ENCODE peak calls at places on chromosomes 7 and 10, in six cellular contexts. E is fibroblast of the aortic adventitia, R is AG10803, A is IMR-90, T is BJ, V is esophagus muscularis mucosa. S is an unnamed sample.

GRCh38 chr10:48577158-48577557 is 27.7 kb downstream of the ARHGAP22 start:
- DNase-seq in R (no peak), T (no peak), V (no peak), E (no peak), A (no peak), S (no peak)

GRCh38 chr7:33743594-33743993 is 161.7 kb upstream of the BMPER start:
- DNase-seq in R (peak; percentile 87), T (peak; percentile 59), E (peak; percentile 83), V (no peak), A (peak; percentile 98), S (peak; percentile 38)

GRCh38 chr10:119346063-119346835 is 138.9 kb downstream of the GRK5 start:
- DNase-seq in A (no peak), T (no peak), V (no peak), E (no peak), R (no peak), S (no peak)

GRCh38 chr7:150388709-150389531 is 9.8 kb downstream of the ZNF775 start:
- DNase-seq in V (no peak), T (no peak), R (peak; percentile 78), A (peak; percentile 65), E (peak; percentile 44), S (no peak)

GRCh38 chr10:114239117-114239993 is at the start of gene VWA2:
- DNase-seq in V (peak; percentile 90), E (no peak), T (no peak), A (no peak), R (no peak), S (no peak)

GRCh38 chr10:125559210-125559609 is 123.8 kb downstream of the TEX36 start:
- DNase-seq in A (no peak), T (no peak), R (no peak), E (no peak), V (no peak), S (no peak)

GRCh38 chr7:116315293-116315692 is 105.0 kb downstream of the TES start:
- DNase-seq in E (no peak), T (no peak), V (no peak), A (peak; percentile 68), R (peak; percentile 66), S (no peak)

GRCh38 chr10:121633056-121633455 is 34.8 kb upstream of the FGFR2 start:
- DNase-seq in E (no peak), T (no peak), A (no peak), R (no peak), V (no peak), S (no peak)

GRCh38 chr10:125786547-125786946 is 10.9 kb upstream of the MMP21 start:
- DNase-seq in R (no peak), T (no peak), E (no peak), A (no peak), V (no peak), S (no peak)

GRCh38 chr7:123916240-123916724 is 8.8 kb upstream of the SPAM1 start:
- DNase-seq in V (no peak), E (peak; percentile 21), R (no peak), A (peak; percentile 0), T (no peak), S (no peak)

GRCh38 chr7:131829911-131830310 is 273.5 kb upstream of the PODXL start:
- DNase-seq in R (no peak), A (no peak), E (no peak), T (no peak), V (no peak), S (no peak)

GRCh38 chr10:22218448-22218847 is 633 bp upstream of the EBLN1 start:
- DNase-seq in T (no peak), V (no peak), E (no peak), A (no peak), R (no peak), S (no peak)

GRCh38 chr10:42991442-42992098 is 85.3 kb upstream of the RET start:
- DNase-seq in A (no peak), E (no peak), R (no peak), V (peak; percentile 89), T (no peak), S (no peak)

GRCh38 chr7:108211382-108212201 is 81.4 kb upstream of the LAMB4 start:
- DNase-seq in V (no peak), A (peak; percentile 59), R (no peak), E (peak; percentile 66), T (no peak), S (peak; percentile 7)

GRCh38 chr7:101941481-101942383 is 124.3 kb downstream of the CUX1 start:
- DNase-seq in R (peak; percentile 72), E (peak; percentile 86), V (no peak), T (no peak), A (peak; percentile 72), S (no peak)

GRCh38 chr10:62012318-62012717 is 110.8 kb downstream of the ARID5B start:
- DNase-seq in E (no peak), A (no peak), T (no peak), R (no peak), V (no peak), S (no peak)

GRCh38 chr10:70090951-70091350 is 38.3 kb downstream of the MACROH2A2 start:
- DNase-seq in V (no peak), T (no peak), A (no peak), R (no peak), E (no peak), S (no peak)

GRCh38 chr10:68598978-68599753 is 39.0 kb downstream of the TET1 start:
- DNase-seq in R (peak; percentile 87), T (peak; percentile 67), A (peak; percentile 43), E (peak; percentile 82), V (no peak), S (no peak)

GRCh38 chr10:50883624-50884023 is 1.8 kb downstream of the A1CF start:
- DNase-seq in T (no peak), V (no peak), E (no peak), R (no peak), A (no peak), S (no peak)
- H3K4me3 ChIP-seq in T (no peak overlapping the region), V (no peak overlapping the region), E (no peak overlapping the region), R (no peak overlapping the region), A (no peak overlapping the region), S (no peak overlapping the region)

GRCh38 chr7:47392241-47392759 is 189.6 kb downstream of the TNS3 start:
- DNase-seq in R (peak; percentile 96), A (peak; percentile 82), E (peak; percentile 96), T (peak; percentile 38), V (no peak), S (no peak)
- TF ChIP-seq CTCF in R (peak; percentile 75), A (peak; percentile 62), E (peak; percentile 80), T (peak; percentile 75), V (peak; percentile 45), S (peak; percentile 11)

GRCh38 chr10:110077436-110078120 is 69.8 kb downstream of the ADD3 start:
- DNase-seq in A (no peak), T (no peak), R (peak; percentile 32), V (no peak), E (peak; percentile 84), S (no peak)
- H3K4me3 ChIP-seq in A (no peak overlapping the region), T (no peak overlapping the region), R (peak overlapping the region; percentile 34), V (peak overlapping the region; percentile 13), E (peak overlapping the region; percentile 53), S (no peak overlapping the region)

DNA sequence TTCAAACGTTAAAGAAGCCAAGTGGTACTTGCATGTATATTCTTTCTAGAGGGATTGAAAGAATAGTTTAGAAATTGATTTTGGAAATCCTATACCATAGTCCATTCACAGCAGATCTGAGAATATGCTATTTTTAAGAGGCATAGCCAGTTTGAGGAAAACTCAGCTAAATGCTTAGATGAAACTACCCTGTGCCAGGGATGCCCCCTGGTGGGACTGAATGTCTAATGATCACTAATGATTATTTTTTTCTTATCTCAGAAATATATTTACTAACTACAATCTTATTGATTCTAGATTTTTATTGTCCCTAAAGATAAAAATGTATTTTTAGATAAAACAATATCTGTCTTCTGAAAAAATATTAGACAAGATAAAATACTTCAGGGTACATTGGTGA is 844.9 kb upstream of the PHF14 start:
- DNase-seq in V (no peak), T (no peak), R (no peak), E (no peak), A (no peak), S (no peak)
- TF ChIP-seq CTCF in V (no peak), T (no peak), R (no peak), E (no peak), A (no peak), S (peak; percentile 2)

GRCh38 chr7:8389898-8390642 is 43.3 kb upstream of the NXPH1 start:
- DNase-seq in T (no peak), A (no peak), R (no peak), V (no peak), E (no peak), S (no peak)
- H3K4me3 ChIP-seq in T (no peak overlapping the region), A (no peak overlapping the region), R (no peak overlapping the region), V (no peak overlapping the region), E (no peak overlapping the region), S (no peak overlapping the region)

GRCh38 chr10:7070950-7071349 is 339.9 kb downstream of the SFMBT2 start:
- DNase-seq in A (no peak), E (no peak), R (no peak), T (no peak), V (no peak), S (no peak)
- TF ChIP-seq CTCF in A (no peak), E (no peak), R (no peak), T (no peak), V (no peak), S (no peak)

GRCh38 chr7:27194641-27195379 is 5.1 kb downstream of the HOXA13 start:
- DNase-seq in A (no peak), E (no peak), T (no peak), V (no peak), R (no peak), S (no peak)

GRCh38 chr7:27191716-27192545 is 6.9 kb upstream of the HOXA11 start:
- DNase-seq in E (no peak), T (no peak), V (no peak), A (no peak), R (no peak), S (no peak)

GRCh38 chr7:27192546-27193334 is 7.2 kb downstream of the HOXA13 start:
- DNase-seq in V (no peak), T (no peak), A (no peak), E (no peak), R (no peak), S (no peak)

GRCh38 chr7:27194002-27194352 is 5.9 kb downstream of the HOXA13 start:
- DNase-seq in R (no peak), A (no peak), E (no peak), V (no peak), T (no peak), S (no peak)

GRCh38 chr7:27193335-27194001 is 6.4 kb downstream of the HOXA13 start:
- DNase-seq in R (no peak), V (no peak), E (no peak), T (no peak), A (no peak), S (no peak)
- H3K4me3 ChIP-seq in R (no peak overlapping the region), V (no peak overlapping the region), E (no peak overlapping the region), T (peak overlapping the region; percentile 55), A (no peak overlapping the region), S (peak overlapping the region; percentile 83)

DNA sequence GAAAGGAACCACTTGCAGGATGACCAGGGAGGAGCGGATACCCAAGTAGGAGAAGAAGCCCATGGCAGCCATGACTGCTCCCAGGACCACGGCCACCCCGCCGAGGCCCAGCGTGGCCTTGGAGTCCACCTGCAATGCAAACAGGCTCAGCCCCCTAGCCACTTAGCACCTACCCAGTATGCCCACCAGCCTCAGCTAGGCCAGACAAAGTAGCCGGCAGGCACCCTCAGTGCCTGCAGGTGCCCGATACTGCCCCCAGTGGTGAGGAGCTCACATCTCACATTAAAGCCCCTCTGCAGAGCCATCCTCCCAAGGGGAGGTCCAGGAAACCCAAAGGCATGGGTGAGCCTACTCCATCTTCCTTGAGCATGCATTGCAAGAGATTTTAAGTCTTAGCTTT is 6.6 kb downstream of the NPC1L1 start:
- DNase-seq in A (no peak), T (no peak), V (no peak), E (no peak), R (no peak), S (no peak)
- TF ChIP-seq CTCF in A (peak; percentile 36), T (peak; percentile 55), V (peak; percentile 11), E (peak; percentile 47), R (peak; percentile 45), S (peak; percentile 79)